ENCODE peak calls at places on chromosomes 16 and 17, in four cellular contexts. J is H9, D is IMR-90, S is mesendoderm. G is an unnamed sample.

GRCh38 chr17:50258647-50259483 is 15.4 kb upstream of the TMEM92 start:
- DNase-seq in J (peak), D (peak), S (no peak), G (no peak)

GRCh38 chr16:76162046-76162445 is 115.2 kb upstream of the CNTNAP4 start:
- DNase-seq in J (no peak), D (no peak), S (no peak), G (no peak)

GRCh38 chr17:39027037-39027436 is 59.8 kb upstream of the FBXO47 start:
- DNase-seq in J (peak), D (no peak), S (no peak), G (no peak)

GRCh38 chr16:24253192-24253591 is 2.9 kb upstream of the CACNG3 start:
- DNase-seq in J (peak), D (peak), S (peak), G (peak)

GRCh38 chr16:2026461-2027023 is at the start of gene NHERF2:
- DNase-seq in J (no peak), D (no peak), S (no peak), G (peak)

GRCh38 chr17:36608794-36609497 is 7.6 kb downstream of the MRM1 start:
- DNase-seq in J (peak), D (peak), S (peak), G (peak)

GRCh38 chr16:2856061-2856670 is 1.8 kb downstream of the PRSS22 start:
- DNase-seq in J (peak), D (no peak), S (peak), G (no peak)

GRCh38 chr17:27915715-27916114 is 22.6 kb upstream of the LYRM9 start:
- DNase-seq in J (peak), D (no peak), S (peak), G (no peak)

GRCh38 chr16:25198021-25198420 is 18.7 kb upstream of the AQP8 start:
- DNase-seq in J (no peak), D (peak), S (no peak), G (no peak)

GRCh38 chr17:8409966-8410881 is 12.6 kb upstream of the RNF222 start:
- DNase-seq in J (peak), D (peak), S (peak), G (peak)

GRCh38 chr17:38911081-38911730 is 14.2 kb upstream of the LASP1NB start:
- DNase-seq in J (peak), D (no peak), S (no peak), G (no peak)

GRCh38 chr16:12573730-12574383 is 229.8 kb downstream of the CPPED1 start:
- DNase-seq in J (peak), D (no peak), S (peak), G (peak)

GRCh38 chr17:7929158-7930029 is at the start of gene KCNAB3:
- DNase-seq in J (peak), D (peak), S (peak), G (peak)

GRCh38 chr16:11585460-11586374 is 1.0 kb downstream of the LITAF start:
- DNase-seq in J (no peak), D (peak), S (peak), G (peak)

GRCh38 chr17:74545456-74546230 is at the start of gene CD300C:
- DNase-seq in J (no peak), D (no peak), S (no peak), G (no peak)

GRCh38 chr17:41687828-41688640 is 651 bp upstream of the EIF1 start:
- DNase-seq in J (no peak), D (peak), S (no peak), G (peak)

GRCh38 chr16:56422896-56423441 is 2.4 kb downstream of the AMFR start:
- DNase-seq in J (no peak), D (no peak), S (peak), G (no peak)

GRCh38 chr16:27703545-27703944 is 153.6 kb downstream of the KATNIP start:
- DNase-seq in J (no peak), D (peak), S (no peak), G (peak)

GRCh38 chr17:7176870-7177209 is 2.3 kb downstream of the ASGR1 start:
- DNase-seq in J (peak), D (no peak), S (peak), G (no peak)

GRCh38 chr16:81544691-81545365 is 100.2 kb downstream of the CMIP start:
- DNase-seq in J (no peak), D (peak), S (no peak), G (no peak)

GRCh38 chr17:68006797-68007196 is 10.5 kb upstream of the C17orf58 start:
- DNase-seq in J (no peak), D (no peak), S (no peak), G (no peak)

GRCh38 chr17:68013385-68013784 is 17.1 kb upstream of the C17orf58 start:
- DNase-seq in J (no peak), D (no peak), S (no peak), G (no peak)

GRCh38 chr17:68015081-68015723 is 18.9 kb upstream of the C17orf58 start:
- DNase-seq in J (no peak), D (no peak), S (no peak), G (no peak)

GRCh38 chr17:68016838-68017237 is 18.7 kb upstream of the KPNA2 start:
- DNase-seq in J (no peak), D (no peak), S (no peak), G (no peak)

GRCh38 chr17:68011199-68011665 is 15.0 kb upstream of the C17orf58 start:
- DNase-seq in J (peak), D (no peak), S (peak), G (peak)
- H4K8ac ChIP-seq in J (no peak), D (no peak), S (no peak), G (no peak)

GRCh38 chr17:18261146-18261515 is 669 bp downstream of the MIEF2 start:
- DNase-seq in J (peak), D (peak), S (peak), G (peak)
- H4K8ac ChIP-seq in J (no peak), D (no peak), S (no peak), G (no peak)

GRCh38 chr16:67935402-67936123 is 1.1 kb downstream of the PSMB10 start:
- DNase-seq in J (peak), D (peak), S (peak), G (peak)

GRCh38 chr16:67935096-67935401 is 1.6 kb downstream of the PSMB10 start:
- DNase-seq in J (no peak), D (no peak), S (no peak), G (no peak)

GRCh38 chr16:67936124-67936875 is at the start of gene PSMB10:
- DNase-seq in J (no peak), D (peak), S (peak), G (peak)

GRCh38 chr16:67933805-67934204 is 2.1 kb upstream of the CTRL start:
- DNase-seq in J (no peak), D (no peak), S (no peak), G (no peak)

GRCh38 chr16:67934306-67935095 is 2.1 kb downstream of the PSMB10 start:
- DNase-seq in J (no peak), D (no peak), S (no peak), G (no peak)
- H4K8ac ChIP-seq in J (no peak), D (peak), S (no peak), G (no peak)

DNA sequence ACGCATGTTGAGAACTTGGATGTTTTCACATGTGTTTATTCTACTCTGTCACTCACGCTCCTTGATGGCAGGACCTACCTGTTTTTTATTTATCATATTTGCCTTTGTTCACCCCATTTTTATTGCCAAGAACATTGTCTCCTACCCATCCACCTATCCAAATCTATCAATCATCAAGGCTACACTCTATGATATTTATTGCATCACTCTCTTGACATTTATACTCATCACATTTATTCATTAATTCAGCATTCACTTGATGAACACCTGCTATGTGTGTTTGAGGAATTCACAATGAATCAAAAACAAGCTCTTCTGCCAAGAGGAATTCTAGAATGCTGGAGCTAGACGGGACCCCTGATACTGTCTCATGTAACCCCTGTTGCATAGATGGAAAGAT is 94.5 kb upstream of the ZNF469 start:
- DNase-seq in J (no peak), D (no peak), S (no peak), G (no peak)
- H4K8ac ChIP-seq in J (no peak), D (no peak), S (no peak), G (no peak)

G was measured in mesenchymal stem cell.